ENCODE peak calls at places on chromosomes 7 and 10, in five cellular contexts. W is stomach, I is ovary, A is Peyer's patch, E is uterus. Y is an unnamed sample.

GRCh38 chr10:71238626-71239025 is 26.3 kb downstream of the UNC5B start:
- DNase-seq in W (no peak), I (no peak), A (no peak), E (no peak), Y (no peak)

GRCh38 chr10:21173433-21173963 is 276.4 kb upstream of the NEBL start:
- DNase-seq in W (no peak), I (peak; percentile 8), A (peak; percentile 60), E (no peak), Y (peak; percentile 48)

GRCh38 chr10:100999742-101000601 is at the start of gene LZTS2:
- DNase-seq in W (peak; percentile 49), I (peak; percentile 52), A (no peak), E (peak; percentile 43), Y (peak; percentile 70)

GRCh38 chr10:71233491-71233892 is 21.1 kb downstream of the UNC5B start:
- DNase-seq in W (no peak), I (no peak), A (no peak), E (no peak), Y (no peak)

GRCh38 chr10:97889461-97890265 is 40.0 kb downstream of the GOLGA7B start:
- DNase-seq in W (no peak), I (no peak), A (peak; percentile 26), E (no peak), Y (peak; percentile 86)

GRCh38 chr7:26658080-26658697 is 206.2 kb downstream of the SKAP2 start:
- DNase-seq in W (no peak), I (no peak), A (no peak), E (no peak), Y (no peak)

GRCh38 chr10:74787457-74787856 is 38.9 kb upstream of the KAT6B start:
- DNase-seq in W (no peak), I (no peak), A (no peak), E (no peak), Y (no peak)

GRCh38 chr7:36690514-36691187 is 33.6 kb downstream of the AOAH start:
- DNase-seq in W (no peak), I (no peak), A (no peak), E (no peak), Y (no peak)

GRCh38 chr7:43646603-43647313 is 63.9 kb downstream of the STK17A start:
- DNase-seq in W (no peak), I (no peak), A (no peak), E (no peak), Y (no peak)

GRCh38 chr7:148253629-148254028 is 336.9 kb upstream of the C7orf33 start:
- DNase-seq in W (no peak), I (no peak), A (no peak), E (no peak), Y (no peak)

GRCh38 chr7:135159359-135160087 is 11.0 kb downstream of the CYREN start:
- DNase-seq in W (no peak), I (no peak), A (no peak), E (no peak), Y (no peak)

GRCh38 chr7:17651926-17652385 is 288.3 kb downstream of the SNX13 start:
- DNase-seq in W (no peak), I (peak; percentile 19), A (no peak), E (peak; percentile 22), Y (no peak)

GRCh38 chr7:132573237-132573636 is 3.0 kb downstream of the PLXNA4 start:
- DNase-seq in W (no peak), I (no peak), A (no peak), E (no peak), Y (no peak)

GRCh38 chr10:125605167-125605566 is 77.8 kb downstream of the TEX36 start:
- DNase-seq in W (no peak), I (no peak), A (no peak), E (no peak), Y (no peak)

GRCh38 chr7:123410273-123410928 is 124.0 kb downstream of the IQUB start:
- DNase-seq in W (no peak), I (peak; percentile 60), A (no peak), E (peak; percentile 64), Y (peak; percentile 34)

GRCh38 chr7:95772771-95773581 is 622 bp downstream of the DYNC1I1 start:
- DNase-seq in W (no peak), I (peak; percentile 46), A (no peak), E (peak; percentile 20), Y (peak; percentile 10)

GRCh38 chr7:100484636-100485114 is 948 bp downstream of the NYAP1 start:
- DNase-seq in W (no peak), I (no peak), A (no peak), E (no peak), Y (no peak)
- H3K4me3 ChIP-seq in W (peak overlapping the region; percentile 70), I (no peak overlapping the region), A (no peak overlapping the region), E (peak overlapping the region; percentile 52), Y (no peak overlapping the region)

GRCh38 chr7:8152489-8153192 is 109.3 kb downstream of the ICA1 start:
- DNase-seq in W (no peak), I (no peak), A (no peak), E (no peak), Y (no peak)
- H3K27me3 ChIP-seq in W (no peaks in the 10 kb centered on the region), I (no peaks in the 10 kb centered on the region), A (no peaks in the 10 kb centered on the region), E (no peaks in the 10 kb centered on the region), Y (no peaks in the 10 kb centered on the region)

DNA sequence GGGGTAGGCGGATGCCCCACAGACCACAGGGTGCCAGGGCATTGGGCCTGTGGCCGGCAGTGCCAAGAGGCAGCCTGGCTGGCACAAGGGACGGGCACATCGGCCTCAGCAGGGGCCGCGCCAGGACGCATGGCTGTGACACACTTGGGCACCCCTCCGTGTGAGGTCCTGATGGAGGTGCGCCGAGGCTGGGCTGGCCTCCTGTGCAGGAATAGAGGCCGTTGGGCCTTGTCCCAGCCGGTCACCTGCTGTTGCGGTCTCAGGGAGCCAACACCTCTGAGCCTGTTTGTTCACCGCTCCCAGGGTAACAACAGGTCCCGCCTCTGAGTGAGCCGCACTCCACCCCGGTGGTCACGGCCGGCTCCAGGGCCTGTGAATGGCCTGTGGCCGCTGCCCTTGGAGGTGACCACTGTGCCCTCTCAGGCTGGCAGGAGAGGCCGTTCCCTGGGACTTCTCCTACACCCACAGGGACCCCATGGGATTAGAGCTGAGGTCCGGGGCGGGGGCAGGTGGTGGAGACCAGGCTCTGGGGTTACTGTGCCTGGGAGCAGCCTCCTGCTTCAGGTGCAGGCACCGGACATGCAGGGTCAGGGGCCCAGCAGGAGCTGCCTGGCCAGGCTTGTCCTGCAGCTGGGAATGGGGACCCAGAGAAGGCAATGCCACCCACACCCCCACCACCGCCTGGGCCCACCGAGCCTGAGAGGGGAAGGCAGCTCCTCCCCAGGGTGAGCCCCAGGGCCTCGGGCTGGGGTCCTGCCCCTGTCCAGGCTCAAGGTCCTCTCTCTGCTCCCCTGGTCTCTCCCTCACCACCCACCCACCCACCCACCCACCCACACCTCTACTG is 12.0 kb downstream of the PWWP2B start:
- DNase-seq in W (peak; percentile 92), I (peak; percentile 22), A (peak; percentile 66), E (no peak), Y (peak; percentile 89)
- H3K4me1 ChIP-seq in W (peaks cover 94% of the 10 kb centered on the region), I (peaks cover 38% of the 10 kb centered on the region), A (peaks cover 53% of the 10 kb centered on the region), E (peaks cover 29% of the 10 kb centered on the region), Y (peaks cover 76% of the 10 kb centered on the region)

GRCh38 chr10:133238066-133238804 is 580 bp downstream of the VENTX start:
- DNase-seq in W (no peak), I (no peak), A (no peak), E (no peak), Y (no peak)
- H3K4me3 ChIP-seq in W (no peak overlapping the region), I (no peak overlapping the region), A (no peak overlapping the region), E (no peak overlapping the region), Y (no peak overlapping the region)

GRCh38 chr10:93995598-93996271 is 2.0 kb downstream of the PLCE1 start:
- DNase-seq in W (no peak), I (no peak), A (no peak), E (no peak), Y (no peak)
- H3K27me3 ChIP-seq in W (peaks cover 31% of the 10 kb centered on the region), I (no peaks in the 10 kb centered on the region), A (no peaks in the 10 kb centered on the region), E (no peaks in the 10 kb centered on the region), Y (no peaks in the 10 kb centered on the region)

Y was measured in thyroid gland.